ENCODE peak calls at places on chromosome 3, in nine cellular contexts. U, V, N, C, L, J, H, T and E are unnamed samples.
A peak's percentile ranks its signal among the peaks of the same experiment; 100 is the strongest.

GRCh38 chr3:83230376-83230775 is 1468.9 kb upstream of the GBE1 start:
- DNase-seq in N (no peak), V (no peak), L (no peak), H (no peak), U (no peak), T (no peak), C (no peak), J (no peak), E (no peak)

GRCh38 chr3:98185180-98185579 is 18.7 kb downstream of the OR5H15 start:
- DNase-seq in N (no peak), C (no peak), T (peak; percentile 2), J (no peak), H (no peak), V (no peak), U (no peak), L (peak; percentile 3), E (no peak)

GRCh38 chr3:39254806-39255449 is 24.9 kb downstream of the CX3CR1 start:
- DNase-seq in C (no peak), V (no peak), J (no peak), H (peak; percentile 1), N (no peak), T (no peak), L (peak; percentile 40), U (no peak), E (peak; percentile 21)

GRCh38 chr3:160129459-160130061 is 95.7 kb upstream of the C3orf80 start:
- DNase-seq in L (peak; percentile 100), H (peak; percentile 97), N (no peak), T (no peak), U (peak; percentile 38), V (no peak), J (no peak), C (no peak), E (peak; percentile 87)

GRCh38 chr3:54572197-54572895 is 355.5 kb downstream of the LRTM1 start:
- DNase-seq in V (no peak), N (no peak), U (no peak), J (no peak), C (no peak), L (no peak), T (no peak), H (peak; percentile 87), E (no peak)

GRCh38 chr3:13111173-13111873 is 38.1 kb upstream of the IQSEC1 start:
- DNase-seq in J (no peak), C (no peak), L (no peak), U (no peak), V (no peak), T (no peak), H (peak; percentile 19), N (no peak), E (no peak)

GRCh38 chr3:149783576-149783975 is 8.8 kb downstream of the ANKUB1 start:
- DNase-seq in T (no peak), H (peak; percentile 90), V (no peak), U (peak; percentile 31), J (no peak), C (no peak), N (no peak), L (peak; percentile 76), E (peak; percentile 64)

GRCh38 chr3:53243165-53243564 is 12.7 kb downstream of the TKT start:
- DNase-seq in H (peak; percentile 38), U (no peak), T (no peak), J (no peak), N (no peak), C (no peak), V (no peak), L (no peak), E (peak; percentile 69)

GRCh38 chr3:13470894-13471574 is 9.1 kb upstream of the HDAC11 start:
- DNase-seq in U (no peak), L (no peak), C (no peak), N (no peak), V (peak; percentile 53), J (peak; percentile 47), T (no peak), H (peak; percentile 17), E (no peak)

GRCh38 chr3:196120291-196120951 is 38.5 kb upstream of the TFRC start:
- DNase-seq in C (no peak), L (no peak), V (no peak), T (no peak), U (no peak), J (no peak), N (peak; percentile 32), H (no peak), E (no peak)

GRCh38 chr3:194072097-194072428 is 63.9 kb upstream of the HES1 start:
- DNase-seq in T (no peak), H (peak; percentile 79), J (no peak), U (no peak), N (no peak), V (no peak), L (no peak), C (no peak), E (no peak)

GRCh38 chr3:74897006-74897405 is 282.5 kb upstream of the CNTN3 start:
- DNase-seq in L (peak; percentile 21), U (peak; percentile 2), C (no peak), J (peak; percentile 30), H (peak; percentile 10), T (no peak), V (no peak), N (no peak), E (no peak)

GRCh38 chr3:94176886-94177285 is 114.0 kb downstream of the NSUN3 start:
- DNase-seq in N (no peak), H (no peak), T (peak; percentile 13), U (no peak), C (no peak), L (no peak), J (no peak), V (no peak), E (peak; percentile 32)

GRCh38 chr3:51955893-51956770 is 951 bp downstream of the GPR62 start:
- DNase-seq in N (no peak), V (no peak), U (no peak), C (peak; percentile 69), J (no peak), L (no peak), H (peak; percentile 35), T (peak; percentile 72), E (peak; percentile 38)

GRCh38 chr3:119810018-119810435 is 28.1 kb downstream of the NR1I2 start:
- DNase-seq in V (no peak), J (no peak), C (no peak), T (peak; percentile 74), N (no peak), U (no peak), H (peak; percentile 59), L (no peak), E (peak; percentile 16)